ENCODE peak calls at places on chromosomes 11 and 22, in ten cellular contexts. Z is MV-4-11, S is choroid plexus epithelial cell, D is ELR, U is kidney, Y is uterus, C is DMS 273 treated with DMSO at 0.1 percent for 48 hours, K is fibroblast of the conjunctiva, X is H4, L is DMS53. T is an unnamed sample.

GRCh38 chr11:8090756-8091155 is 9.7 kb downstream of the TUB start:
- DNase-seq in Z (no peak), S (peak), D (peak), U (no peak), Y (no peak), C (no peak), K (peak), X (no peak), L (peak), T (peak)

GRCh38 chr22:31738566-31738965 is 11.4 kb downstream of the PRR14L start:
- DNase-seq in Z (no peak), S (peak), D (no peak), U (no peak), Y (no peak), C (no peak), K (no peak), X (no peak), L (no peak), T (peak)

GRCh38 chr22:42344391-42344861 is 74.0 kb upstream of the TCF20 start:
- DNase-seq in Z (no peak), S (peak), D (no peak), U (no peak), Y (peak), C (peak), K (no peak), X (no peak), L (peak), T (peak)

GRCh38 chr11:117911694-117912093 is 17.5 kb downstream of the TMPRSS13 start:
- DNase-seq in Z (no peak), S (no peak), D (no peak), U (no peak), Y (no peak), C (no peak), K (no peak), X (no peak), L (no peak), T (no peak)

GRCh38 chr11:127110542-127110941 is 110.0 kb upstream of the KIRREL3 start:
- DNase-seq in Z (peak), S (no peak), D (no peak), U (no peak), Y (no peak), C (no peak), K (no peak), X (no peak), L (no peak), T (no peak)

GRCh38 chr11:6931146-6931713 is 5.0 kb downstream of the ZNF215 start:
- DNase-seq in Z (no peak), S (peak), D (no peak), U (no peak), Y (no peak), C (no peak), K (peak), X (no peak), L (no peak), T (peak)

GRCh38 chr11:6259638-6260019 is at the start of gene CCKBR:
- DNase-seq in Z (no peak), S (no peak), D (no peak), U (peak), Y (no peak), C (no peak), K (no peak), X (no peak), L (peak), T (no peak)

GRCh38 chr11:47003180-47003877 is 66.8 kb downstream of the CSTPP1 start:
- DNase-seq in Z (peak), S (no peak), D (no peak), U (no peak), Y (no peak), C (no peak), K (no peak), X (no peak), L (no peak), T (no peak)

GRCh38 chr11:57647960-57648776 is 1.5 kb downstream of the YPEL4 start:
- DNase-seq in Z (peak), S (no peak), D (peak), U (peak), Y (no peak), C (no peak), K (no peak), X (no peak), L (no peak), T (no peak)

T was measured in fibroblast of the aortic adventitia.